ENCODE peak calls at places on chromosomes 3 and 15, in four cellular contexts. W, Q, Z and A are unnamed samples.

GRCh38 chr15:26628879-26629529 is 143.9 kb downstream of the GABRB3 start:
- DNase-seq in Q (peak; percentile 97), Z (no peak), W (peak; percentile 75), A (no peak)

GRCh38 chr15:29270169-29270955 is 740 bp upstream of the NSMCE3 start:
- DNase-seq in W (peak; percentile 8), Q (no peak), Z (peak; percentile 67), A (no peak)

GRCh38 chr15:76433798-76434400 is 97.3 kb downstream of the ISL2 start:
- DNase-seq in Q (no peak), Z (no peak), W (no peak), A (no peak)

GRCh38 chr3:17642474-17642873 is 100.0 kb downstream of the TBC1D5 start:
- DNase-seq in Q (no peak), Z (no peak), W (no peak), A (no peak)

GRCh38 chr3:179826247-179826637 is 173.4 kb downstream of the USP13 start:
- DNase-seq in Q (no peak), W (no peak), Z (no peak), A (no peak)

GRCh38 chr3:100492810-100493140 is 356 bp downstream of the TMEM45A start:
- DNase-seq in W (no peak), Z (no peak), Q (no peak), A (no peak)

GRCh38 chr15:59400103-59400813 is 27.6 kb upstream of the MYO1E start:
- DNase-seq in Q (no peak), Z (no peak), W (no peak), A (no peak)

GRCh38 chr3:28951773-28952556 is 328.9 kb upstream of the RBMS3 start:
- DNase-seq in W (no peak), Z (no peak), Q (no peak), A (no peak)

GRCh38 chr3:30933478-30934207 is 39.2 kb upstream of the GADL1 start:
- DNase-seq in Z (no peak), W (no peak), Q (no peak), A (no peak)

GRCh38 chr3:151460774-151461450 is at the start of gene IGSF10:
- DNase-seq in W (peak; percentile 16), Q (peak; percentile 11), Z (no peak), A (no peak)

GRCh38 chr15:59104602-59104911 is 389 bp upstream of the CCNB2 start:
- DNase-seq in W (no peak), Z (no peak), Q (no peak), A (no peak)

GRCh38 chr3:40951636-40952035 is 247.7 kb upstream of the CTNNB1 start:
- DNase-seq in Q (no peak), W (no peak), Z (no peak), A (no peak)

GRCh38 chr3:55491296-55491816 is 4.2 kb upstream of the WNT5A start:
- DNase-seq in Q (no peak), W (no peak), Z (no peak), A (no peak)

GRCh38 chr3:23888617-23889228 is 28.1 kb downstream of the NKIRAS1 start:
- DNase-seq in W (no peak), Z (no peak), Q (peak; percentile 47), A (peak; percentile 22)

GRCh38 chr3:16810593-16811367 is 74.0 kb upstream of the PLCL2 start:
- DNase-seq in Q (no peak), Z (no peak), W (no peak), A (no peak)

GRCh38 chr3:140403559-140403958 is 274.3 kb upstream of the TRIM42 start:
- DNase-seq in W (no peak), Z (no peak), Q (no peak), A (no peak)

GRCh38 chr3:30984855-30985793 is 90.7 kb upstream of the GADL1 start:
- DNase-seq in Z (no peak), Q (peak; percentile 4), W (no peak), A (no peak)

GRCh38 chr15:58019503-58020376 is 45.8 kb downstream of the ALDH1A2 start:
- DNase-seq in Z (no peak), Q (no peak), W (no peak), A (no peak)

GRCh38 chr3:97882975-97883598 is 61.3 kb downstream of the CRYBG3 start:
- DNase-seq in W (no peak), Z (no peak), Q (peak; percentile 4), A (no peak)

GRCh38 chr3:43766672-43767465 is 76.1 kb downstream of the ABHD5 start:
- DNase-seq in Q (peak; percentile 20), Z (no peak), W (no peak), A (no peak)

GRCh38 chr3:99396651-99397050 is 241.7 kb upstream of the COL8A1 start:
- DNase-seq in W (no peak), Q (no peak), Z (no peak), A (no peak)

GRCh38 chr15:41115652-41116115 is 396 bp downstream of the INO80 start:
- DNase-seq in Q (peak; percentile 71), Z (no peak), W (peak; percentile 83), A (peak; percentile 50)

GRCh38 chr3:13027154-13027553 is 46.1 kb downstream of the IQSEC1 start:
- DNase-seq in Q (peak; percentile 11), W (peak; percentile 79), Z (no peak), A (no peak)
- TF ChIP-seq CHD4 in Q (no peak), W (no peak), Z (no peak), A (no peak)

GRCh38 chr3:112302881-112303761 is 9.1 kb upstream of the SLC9C1 start:
- DNase-seq in Q (no peak), W (no peak), Z (no peak), A (no peak)
- TF ChIP-seq CHD4 in Q (no peak), W (no peak), Z (no peak), A (no peak)

GRCh38 chr3:45574067-45574494 is 20.5 kb upstream of the LIMD1 start:
- DNase-seq in Q (no peak), Z (no peak), W (peak; percentile 76), A (no peak)

GRCh38 chr3:45571216-45571615 is 23.3 kb upstream of the LIMD1 start:
- DNase-seq in Q (no peak), Z (no peak), W (no peak), A (no peak)

GRCh38 chr3:45571969-45572368 is 22.6 kb upstream of the LIMD1 start:
- DNase-seq in Q (no peak), Z (no peak), W (no peak), A (no peak)

GRCh38 chr3:45573591-45573990 is 21.0 kb upstream of the LIMD1 start:
- DNase-seq in Q (no peak), Z (no peak), W (no peak), A (no peak)

GRCh38 chr3:45572755-45573154 is 21.8 kb upstream of the LIMD1 start:
- DNase-seq in Z (no peak), W (no peak), Q (no peak), A (no peak)
- TF ChIP-seq CHD4 in Z (no peak), W (no peak), Q (no peak), A (no peak)

GRCh38 chr3:193983846-193984245 is 152.1 kb upstream of the HES1 start:
- DNase-seq in Q (no peak), Z (no peak), W (no peak), A (no peak)

GRCh38 chr3:193981534-193981933 is 154.4 kb upstream of the HES1 start:
- DNase-seq in Z (no peak), W (no peak), Q (no peak), A (no peak)

GRCh38 chr3:193980905-193981304 is 155.0 kb upstream of the HES1 start:
- DNase-seq in Z (no peak), Q (no peak), W (no peak), A (no peak)

GRCh38 chr3:193980326-193980725 is 155.6 kb upstream of the HES1 start:
- DNase-seq in Q (no peak), W (no peak), Z (no peak), A (no peak)

DNA sequence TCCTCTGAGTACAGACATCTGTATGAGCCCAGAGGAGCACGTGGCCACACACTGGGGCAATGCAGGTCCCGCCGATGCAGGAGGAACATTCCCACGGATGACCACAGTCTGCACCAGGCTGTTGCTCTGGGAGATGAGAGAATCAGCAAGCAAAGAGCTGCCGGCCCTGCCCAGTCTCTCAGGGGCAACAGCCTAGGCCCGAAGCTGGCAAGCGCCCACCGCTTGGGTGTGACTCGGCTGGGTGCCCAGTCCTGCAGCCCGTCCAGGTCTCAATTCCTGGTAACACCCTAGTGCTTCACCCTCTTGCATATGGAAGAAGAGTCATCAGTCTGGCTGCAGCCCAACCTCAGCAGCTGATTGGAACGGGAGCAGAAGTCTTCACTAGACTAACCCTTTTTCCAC is 153.7 kb upstream of the HES1 start:
- DNase-seq in Z (no peak), W (no peak), Q (no peak), A (no peak)
- TF ChIP-seq CHD4 in Z (no peak), W (no peak), Q (no peak), A (no peak)

GRCh38 chr3:49602049-49602554 is 47.8 kb downstream of the BSN start:
- DNase-seq in Q (no peak), Z (no peak), W (no peak), A (no peak)

GRCh38 chr3:49601358-49602048 is 47.2 kb downstream of the BSN start:
- DNase-seq in W (no peak), Z (no peak), Q (no peak), A (no peak)

GRCh38 chr3:49606427-49606826 is 52.1 kb downstream of the BSN start:
- DNase-seq in Q (no peak), W (no peak), Z (no peak), A (no peak)

GRCh38 chr3:49600781-49601180 is 46.5 kb downstream of the BSN start:
- DNase-seq in Z (no peak), W (no peak), Q (no peak), A (no peak)

GRCh38 chr3:49602877-49603411 is 48.7 kb downstream of the BSN start:
- DNase-seq in Q (no peak), W (no peak), Z (no peak), A (no peak)
- TF ChIP-seq CHD4 in Q (no peak), W (no peak), Z (no peak), A (no peak)

GRCh38 chr15:70199124-70199482 is 101.4 kb upstream of the TLE3 start:
- DNase-seq in Q (no peak), Z (no peak), W (no peak), A (no peak)

GRCh38 chr15:70200003-70200410 is 102.3 kb upstream of the TLE3 start:
- DNase-seq in Q (no peak), Z (no peak), W (no peak), A (no peak)

GRCh38 chr15:70200511-70200991 is 102.8 kb upstream of the TLE3 start:
- DNase-seq in Q (no peak), Z (no peak), W (no peak), A (no peak)

GRCh38 chr15:70198441-70199123 is 100.9 kb upstream of the TLE3 start:
- DNase-seq in Z (no peak), Q (no peak), W (no peak), A (no peak)

DNA sequence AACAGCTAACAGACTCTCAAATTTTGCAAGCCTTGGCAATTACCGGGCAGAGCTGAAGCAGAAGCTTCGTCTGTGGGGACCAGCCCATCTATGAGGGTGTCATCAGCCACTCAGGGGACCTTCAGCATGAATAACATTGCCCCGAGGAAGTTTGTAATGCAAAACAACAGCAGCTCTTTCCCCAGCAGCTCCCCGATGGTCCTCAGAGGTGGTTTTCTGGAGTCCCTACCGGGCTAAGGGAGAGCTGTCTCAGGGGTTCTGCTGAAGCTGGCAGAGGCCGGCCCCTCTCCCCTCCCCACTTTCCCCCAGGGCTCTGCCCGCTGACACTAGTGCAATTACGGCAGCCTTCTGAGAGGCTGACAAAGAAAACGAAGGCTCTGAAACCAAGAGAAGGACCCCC is 101.9 kb upstream of the TLE3 start:
- DNase-seq in W (no peak), Q (no peak), Z (no peak), A (no peak)
- TF ChIP-seq CHD4 in W (no peak), Q (no peak), Z (no peak), A (no peak)

GRCh38 chr3:174821477-174821876 is 37.7 kb upstream of the NAALADL2 start:
- DNase-seq in Z (no peak), Q (no peak), W (no peak), A (no peak)
- TF ChIP-seq CHD4 in Z (no peak), Q (no peak), W (no peak), A (no peak)